ENCODE peak calls at places on chromosomes 6 and 20, in six cellular contexts. C is K562, W is endothelial cell of umbilical vein, T is astrocyte, X is adipocyte, D is GM23248. L is an unnamed sample.

GRCh38 chr6:126337323-126337722 is 2.6 kb upstream of the CENPW start:
- DNase-seq in C (no peak), W (no peak), T (peak; percentile 23), X (peak; percentile 93), D (peak; percentile 83), L (no peak)

GRCh38 chr20:4694076-4694475 is 27.6 kb upstream of the PRND start:
- DNase-seq in C (no peak), W (no peak), T (no peak), X (no peak), D (no peak), L (no peak)

GRCh38 chr6:90387826-90388225 is 91.2 kb upstream of the BACH2 start:
- DNase-seq in C (no peak), W (no peak), T (no peak), X (no peak), D (no peak), L (no peak)

GRCh38 chr20:14445310-14445709 is 107.9 kb upstream of the FLRT3 start:
- DNase-seq in C (no peak), W (peak; percentile 81), T (peak; percentile 29), X (peak; percentile 36), D (peak; percentile 70), L (peak; percentile 36)

GRCh38 chr6:43798688-43799444 is 28.9 kb downstream of the VEGFA start:
- DNase-seq in C (peak; percentile 96), W (peak; percentile 26), T (peak; percentile 63), X (peak; percentile 45), D (peak; percentile 87), L (no peak)

GRCh38 chr6:54002118-54002517 is 109.1 kb upstream of the MLIP start:
- DNase-seq in C (no peak), W (no peak), T (peak; percentile 9), X (peak; percentile 29), D (peak; percentile 46), L (no peak)

GRCh38 chr6:16989382-16989781 is 112.5 kb upstream of the STMND1 start:
- DNase-seq in C (no peak), W (no peak), T (no peak), X (no peak), D (no peak), L (no peak)

GRCh38 chr6:168147205-168147738 is 68.3 kb upstream of the FRMD1 start:
- DNase-seq in C (no peak), W (no peak), T (no peak), X (no peak), D (no peak), L (no peak)

GRCh38 chr20:51333446-51333845 is 209.1 kb downstream of the NFATC2 start:
- DNase-seq in C (no peak), W (no peak), T (no peak), X (no peak), D (no peak), L (no peak)

GRCh38 chr6:8499540-8499939 is 64.2 kb upstream of the SLC35B3 start:
- DNase-seq in C (no peak), W (no peak), T (no peak), X (peak; percentile 54), D (peak; percentile 36), L (no peak)

GRCh38 chr6:6614096-6614964 is 25.8 kb downstream of the LY86 start:
- DNase-seq in C (no peak), W (no peak), T (no peak), X (no peak), D (peak; percentile 56), L (no peak)

GRCh38 chr6:154080434-154081189 is 41.6 kb downstream of the OPRM1 start:
- DNase-seq in C (no peak), W (no peak), T (peak; percentile 0), X (peak; percentile 32), D (no peak), L (no peak)

GRCh38 chr6:21263531-21264287 is 329.8 kb upstream of the SOX4 start:
- DNase-seq in C (peak; percentile 71), W (no peak), T (peak; percentile 81), X (no peak), D (no peak), L (peak; percentile 89)

GRCh38 chr20:4406627-4407026 is 315.1 kb upstream of the PRND start:
- DNase-seq in C (peak; percentile 44), W (peak; percentile 36), T (peak; percentile 93), X (peak; percentile 76), D (peak; percentile 96), L (peak; percentile 9)

GRCh38 chr6:142413111-142413510 is 111.3 kb downstream of the ADGRG6 start:
- DNase-seq in C (no peak), W (no peak), T (peak; percentile 79), X (peak; percentile 23), D (peak; percentile 54), L (no peak)

GRCh38 chr20:6595704-6596103 is 171.8 kb upstream of the BMP2 start:
- DNase-seq in C (no peak), W (peak; percentile 82), T (peak; percentile 96), X (no peak), D (no peak), L (no peak)

GRCh38 chr6:24883618-24884017 is 52.1 kb downstream of the RIPOR2 start:
- DNase-seq in C (no peak), W (no peak), T (peak; percentile 78), X (peak; percentile 67), D (peak; percentile 60), L (no peak)

GRCh38 chr6:167410510-167410909 is 85.6 kb downstream of the TTLL2 start:
- DNase-seq in C (no peak), W (no peak), T (no peak), X (no peak), D (no peak), L (no peak)

DNA sequence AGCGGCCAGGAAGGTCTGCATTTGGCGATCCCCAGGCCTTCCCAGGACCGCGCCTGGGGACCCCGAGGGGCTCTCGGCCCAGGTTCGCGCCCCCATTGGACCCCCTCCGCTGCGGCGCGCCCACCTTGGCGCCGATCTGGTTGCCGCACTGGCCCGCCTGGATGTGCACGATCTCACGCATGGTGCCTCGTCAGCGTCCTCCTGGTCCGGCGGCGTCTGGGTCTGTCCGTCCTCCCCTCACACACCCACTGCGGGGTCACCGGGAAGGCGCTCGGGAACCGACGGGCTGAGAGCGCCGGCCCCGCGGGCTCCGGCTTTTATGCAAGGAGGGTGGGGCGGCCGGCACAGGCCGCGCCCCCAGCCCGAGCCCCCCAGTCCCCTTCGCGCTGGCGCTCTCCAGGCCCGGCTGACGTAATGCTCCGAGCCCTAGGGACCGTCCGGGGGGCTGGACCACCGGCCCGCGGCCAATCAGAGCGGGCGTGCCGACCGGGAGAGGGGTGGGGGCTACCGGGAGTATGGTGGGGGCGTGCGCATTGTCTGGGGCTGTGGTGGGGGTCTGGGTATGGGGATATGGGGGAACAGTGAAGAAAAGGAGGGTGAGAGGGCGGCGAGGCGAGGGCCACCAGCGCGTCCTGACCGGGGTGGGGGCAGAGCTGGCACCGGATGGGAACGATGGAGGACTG is at the start of gene TUBB2B:
- DNase-seq in C (no peak), W (peak; percentile 18), T (peak; percentile 42), X (peak; percentile 82), D (peak; percentile 68), L (no peak)
- H3K9ac ChIP-seq in C (peak within 1 kb of the TSS; percentile 90), W (no peak within 1 kb of the TSS), T (peak within 1 kb of the TSS; percentile 72), X (no peak within 1 kb of the TSS), D (peak within 1 kb of the TSS; percentile 53), L (no peak within 1 kb of the TSS)

DNA sequence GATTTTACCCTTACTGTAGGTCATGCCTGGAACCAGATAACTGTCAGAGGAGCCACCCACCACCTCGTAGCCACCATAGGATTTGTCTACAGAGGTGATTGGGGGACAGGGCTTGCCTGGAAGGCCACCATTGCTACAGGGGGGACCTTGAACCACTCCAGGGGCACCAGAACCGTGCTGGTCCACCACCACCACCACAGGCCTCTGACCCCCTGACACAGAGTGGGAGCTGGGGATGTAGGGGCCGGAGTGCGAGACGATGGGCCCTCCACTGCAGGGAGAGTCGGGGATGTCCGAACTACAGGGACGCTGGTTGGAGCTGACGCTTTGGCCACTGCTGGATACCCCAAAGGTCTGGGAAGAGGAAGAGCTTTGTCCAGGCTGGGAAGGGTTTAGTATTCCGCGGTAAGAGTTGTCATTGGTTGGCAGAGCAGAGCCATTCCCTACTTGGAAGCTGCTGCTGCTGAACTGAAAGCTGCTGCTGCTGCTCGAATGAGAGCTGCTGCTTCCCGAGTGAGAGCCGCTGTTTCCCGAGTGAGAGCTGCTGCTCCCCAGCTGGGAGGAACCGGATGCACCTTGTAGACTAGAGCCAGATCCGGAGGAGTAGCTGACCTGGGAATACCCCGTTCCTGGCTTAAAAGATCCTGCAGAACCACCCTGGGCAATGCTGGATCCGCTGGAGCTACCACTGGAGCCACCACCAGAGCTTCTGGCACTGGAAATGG is 2.2 kb downstream of the PSORS1C1 start:
- DNase-seq in C (no peak), W (peak; percentile 23), T (no peak), X (no peak), D (peak; percentile 68), L (no peak)
- H3K4me1 ChIP-seq in C (no peaks in the 10 kb centered on the region), W (peaks cover 21% of the 10 kb centered on the region), T (peaks cover 24% of the 10 kb centered on the region), X (peaks cover 30% of the 10 kb centered on the region), D (peaks cover 28% of the 10 kb centered on the region), L (peaks cover 38% of the 10 kb centered on the region)

GRCh38 chr6:72824833-72825232 is 203.0 kb downstream of the KCNQ5 start:
- DNase-seq in C (no peak), W (no peak), T (no peak), X (no peak), D (no peak), L (no peak)
- H3K9ac ChIP-seq in C (no peak overlapping the region), W (no peak overlapping the region), T (no peak overlapping the region), X (no peak overlapping the region), D (no peak overlapping the region), L (no peak overlapping the region)

DNA sequence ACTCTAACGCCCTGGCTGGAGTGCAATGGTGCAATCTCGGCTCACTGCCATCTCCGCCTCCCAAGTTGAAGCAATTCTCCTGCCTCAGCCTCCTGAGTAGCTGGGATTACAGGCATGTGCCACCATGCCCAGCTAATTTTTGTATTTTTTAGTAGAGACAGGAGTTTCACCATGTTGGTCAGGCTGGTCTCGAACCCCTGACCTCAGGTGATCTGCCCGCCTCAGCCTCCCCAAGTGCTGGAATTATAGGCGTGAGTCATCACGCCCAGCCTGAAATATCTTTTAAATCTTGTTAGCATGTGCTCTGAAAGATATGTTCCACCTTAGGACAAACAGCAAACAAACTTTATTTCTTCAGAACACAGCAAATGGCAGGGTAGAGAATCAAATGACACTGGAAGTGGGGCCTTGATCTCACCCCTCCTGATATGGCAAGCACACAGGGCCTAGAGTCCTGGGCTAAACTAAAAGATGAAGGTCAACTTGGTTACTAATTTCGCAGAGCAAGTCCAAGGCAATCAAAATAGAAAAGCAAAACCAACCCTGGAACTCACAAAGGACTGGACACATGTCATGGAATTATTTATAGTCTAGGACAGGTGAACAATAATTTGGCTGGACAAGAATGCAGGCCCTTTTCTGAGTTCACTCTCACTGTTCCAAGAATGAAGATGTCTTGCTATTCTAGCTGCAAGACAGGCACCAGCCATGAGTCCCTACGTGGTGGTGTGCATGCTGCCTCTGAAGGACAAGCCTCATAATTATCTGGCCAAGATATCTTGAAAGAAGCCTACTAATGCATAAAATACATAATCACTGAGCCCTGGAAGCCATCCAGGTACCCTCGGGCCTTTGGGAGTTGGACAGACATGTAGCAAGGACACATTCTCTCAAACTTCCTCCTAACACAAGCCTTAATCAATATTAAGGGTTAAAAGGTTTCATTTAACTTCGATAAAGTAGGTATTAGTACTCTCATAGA is 35.6 kb downstream of the B4GALT5 start:
- DNase-seq in C (peak; percentile 73), W (no peak), T (no peak), X (no peak), D (no peak), L (no peak)
- H3K4me1 ChIP-seq in C (peaks cover 57% of the 10 kb centered on the region), W (peaks cover 17% of the 10 kb centered on the region), T (peaks cover 40% of the 10 kb centered on the region), X (peaks cover 86% of the 10 kb centered on the region), D (peaks cover 65% of the 10 kb centered on the region), L (peaks cover 48% of the 10 kb centered on the region)

GRCh38 chr6:32183483-32184083 is 470 bp downstream of the AGER start:
- DNase-seq in C (no peak), W (no peak), T (no peak), X (no peak), D (no peak), L (no peak)
- H3K9ac ChIP-seq in C (peak overlapping the region; percentile 5), W (no peak overlapping the region), T (no peak overlapping the region), X (no peak overlapping the region), D (no peak overlapping the region), L (no peak overlapping the region)